ENCODE peak calls at places on chromosome 5, in four cellular contexts. I is GM23338, A is left ventricle myocardium inferior, X is transverse colon. T is an unnamed sample.
A peak's percentile ranks its signal among the peaks of the same experiment; 100 is the strongest.

GRCh38 chr5:176597417-176598389 is 12.3 kb downstream of the GPRIN1 start:
- DNase-seq in I (peak; percentile 38), A (no peak), X (no peak), T (no peak)

GRCh38 chr5:16418471-16418922 is 47.1 kb downstream of the ZNF622 start:
- DNase-seq in I (no peak), A (peak; percentile 42), X (no peak), T (peak; percentile 80)

GRCh38 chr5:157172408-157172807 is 6.3 kb upstream of the GARIN3 start:
- DNase-seq in I (no peak), A (no peak), X (peak; percentile 12), T (no peak)

GRCh38 chr5:148968311-148968710 is 94.6 kb downstream of the SH3TC2 start:
- DNase-seq in I (no peak), A (no peak), X (no peak), T (no peak)

GRCh38 chr5:59174248-59174844 is 591.5 kb downstream of the RAB3C start:
- DNase-seq in I (peak; percentile 75), A (no peak), X (no peak), T (peak; percentile 22)

GRCh38 chr5:16983022-16983639 is 47.0 kb upstream of the MYO10 start:
- DNase-seq in I (no peak), A (no peak), X (no peak), T (no peak)

GRCh38 chr5:31768784-31769183 is 129.9 kb downstream of the PDZD2 start:
- DNase-seq in I (peak; percentile 30), A (no peak), X (no peak), T (no peak)

GRCh38 chr5:107515521-107515920 is 155.2 kb downstream of the EFNA5 start:
- DNase-seq in I (no peak), A (no peak), X (no peak), T (no peak)

GRCh38 chr5:485113-485942 is 38.9 kb downstream of the SLC9A3 start:
- DNase-seq in I (no peak), A (no peak), X (no peak), T (no peak)

GRCh38 chr5:484556-484955 is 39.7 kb downstream of the SLC9A3 start:
- DNase-seq in I (no peak), A (no peak), X (no peak), T (no peak)

GRCh38 chr5:483434-484184 is 40.6 kb downstream of the EXOC3 start:
- DNase-seq in I (no peak), A (no peak), X (no peak), T (no peak)

GRCh38 chr5:488241-488640 is 36.0 kb downstream of the SLC9A3 start:
- DNase-seq in I (no peak), A (no peak), X (no peak), T (no peak)

DNA sequence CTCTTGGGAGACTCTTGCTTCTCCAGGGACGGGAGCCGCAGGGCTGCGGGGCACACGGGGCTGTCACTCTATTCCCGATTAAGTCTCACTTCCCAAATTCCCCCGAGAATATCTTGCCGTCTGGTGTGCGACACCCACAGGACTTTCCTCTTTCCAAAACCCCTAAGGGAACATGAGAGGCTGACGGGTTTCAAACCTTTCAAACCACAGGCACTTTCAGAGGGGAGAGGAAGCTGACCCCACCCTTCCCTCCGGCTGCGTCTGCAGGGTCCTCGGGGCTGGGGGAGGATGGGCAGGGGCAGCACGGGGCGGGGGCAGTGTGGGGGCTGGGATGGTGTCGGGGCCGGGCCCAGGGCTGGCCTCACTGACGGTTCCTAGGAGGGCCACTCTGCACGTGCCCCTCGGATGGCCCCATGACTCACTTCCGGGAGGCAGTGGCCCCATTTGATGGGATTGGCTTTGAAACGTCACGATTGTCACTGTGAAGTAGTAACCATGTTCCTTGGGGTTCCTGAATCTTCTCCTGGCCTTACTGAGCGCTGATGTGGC is 38.2 kb downstream of the SLC9A3 start:
- DNase-seq in I (no peak), A (no peak), X (no peak), T (no peak)
- H3K27me3 ChIP-seq in I (no peaks in the 10 kb centered on the region), A (peaks cover 80% of the 10 kb centered on the region), X (peaks cover 48% of the 10 kb centered on the region), T (peaks cover 3% of the 10 kb centered on the region)

GRCh38 chr5:38603691-38604090 is 47.2 kb upstream of the LIFR start:
- DNase-seq in I (no peak), A (no peak), X (no peak), T (no peak)
- H3K4me1 ChIP-seq in I (peaks cover 14% of the 10 kb centered on the region), A (peaks cover 70% of the 10 kb centered on the region), X (no peaks in the 10 kb centered on the region), T (peaks cover 61% of the 10 kb centered on the region)

GRCh38 chr5:73265641-73266040 is 92.6 kb downstream of the TMEM174 start:
- DNase-seq in I (no peak), A (no peak), X (no peak), T (no peak)
- H3K27me3 ChIP-seq in I (no peaks in the 10 kb centered on the region), A (peaks cover 91% of the 10 kb centered on the region), X (peaks cover 42% of the 10 kb centered on the region), T (no peaks in the 10 kb centered on the region)

GRCh38 chr5:55151923-55152842 is 7.8 kb upstream of the GPX8 start:
- DNase-seq in I (no peak), A (no peak), X (no peak), T (no peak)

GRCh38 chr5:55149396-55149795 is 10.6 kb upstream of the GPX8 start:
- DNase-seq in I (no peak), A (no peak), X (no peak), T (no peak)

GRCh38 chr5:55160493-55161209 is 680 bp downstream of the GPX8 start:
- DNase-seq in I (peak; percentile 70), A (peak; percentile 21), X (peak; percentile 61), T (peak; percentile 52)

GRCh38 chr5:55159763-55160492 is at the start of gene GPX8:
- DNase-seq in I (peak; percentile 89), A (no peak), X (no peak), T (no peak)

GRCh38 chr5:55154893-55155292 is 5.1 kb upstream of the GPX8 start:
- DNase-seq in I (no peak), A (no peak), X (no peak), T (no peak)
- H3K4me1 ChIP-seq in I (no peaks in the 10 kb centered on the region), A (peaks cover 3% of the 10 kb centered on the region), X (no peaks in the 10 kb centered on the region), T (peaks cover under 1% of the 10 kb centered on the region)

DNA sequence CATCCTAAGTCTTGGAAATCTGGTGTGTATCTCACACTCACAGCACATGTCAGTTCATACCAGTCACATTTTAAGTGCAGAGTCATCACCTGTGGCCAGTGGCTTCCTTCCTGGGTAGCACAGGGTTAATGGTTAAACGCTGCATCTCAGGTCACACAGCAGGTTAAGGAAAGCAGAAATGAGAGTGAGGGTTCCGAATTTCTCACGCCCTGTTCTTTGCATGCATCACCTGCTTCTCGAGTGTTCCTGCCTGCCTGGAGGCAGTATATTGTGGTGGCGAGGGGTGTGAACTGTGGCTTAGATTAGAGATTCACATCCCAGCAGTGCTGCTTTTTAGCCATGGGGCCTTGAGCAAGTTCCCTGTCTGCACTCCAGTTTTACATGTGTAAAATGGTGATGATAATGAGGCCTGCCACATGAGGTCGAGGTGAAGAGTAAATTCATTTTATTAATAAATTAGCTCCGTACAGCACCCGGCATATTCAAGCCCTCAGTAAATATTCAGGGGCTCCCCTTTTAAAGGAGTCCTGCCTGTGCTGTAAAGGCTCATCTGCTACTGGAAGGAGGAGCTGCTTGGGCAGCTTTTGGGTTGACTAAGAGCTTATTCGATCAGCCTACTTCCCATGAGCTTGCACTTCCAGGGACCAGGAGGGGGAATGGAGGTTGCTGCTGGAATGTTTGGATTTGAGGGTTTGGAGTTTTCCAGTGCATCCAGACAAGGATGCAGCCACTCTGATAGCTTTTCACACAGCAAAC is 61.1 kb upstream of the SAP30L start:
- DNase-seq in I (no peak), A (no peak), X (peak; percentile 35), T (no peak)
- H3K27me3 ChIP-seq in I (no peaks in the 10 kb centered on the region), A (no peaks in the 10 kb centered on the region), X (no peaks in the 10 kb centered on the region), T (no peaks in the 10 kb centered on the region)

DNA sequence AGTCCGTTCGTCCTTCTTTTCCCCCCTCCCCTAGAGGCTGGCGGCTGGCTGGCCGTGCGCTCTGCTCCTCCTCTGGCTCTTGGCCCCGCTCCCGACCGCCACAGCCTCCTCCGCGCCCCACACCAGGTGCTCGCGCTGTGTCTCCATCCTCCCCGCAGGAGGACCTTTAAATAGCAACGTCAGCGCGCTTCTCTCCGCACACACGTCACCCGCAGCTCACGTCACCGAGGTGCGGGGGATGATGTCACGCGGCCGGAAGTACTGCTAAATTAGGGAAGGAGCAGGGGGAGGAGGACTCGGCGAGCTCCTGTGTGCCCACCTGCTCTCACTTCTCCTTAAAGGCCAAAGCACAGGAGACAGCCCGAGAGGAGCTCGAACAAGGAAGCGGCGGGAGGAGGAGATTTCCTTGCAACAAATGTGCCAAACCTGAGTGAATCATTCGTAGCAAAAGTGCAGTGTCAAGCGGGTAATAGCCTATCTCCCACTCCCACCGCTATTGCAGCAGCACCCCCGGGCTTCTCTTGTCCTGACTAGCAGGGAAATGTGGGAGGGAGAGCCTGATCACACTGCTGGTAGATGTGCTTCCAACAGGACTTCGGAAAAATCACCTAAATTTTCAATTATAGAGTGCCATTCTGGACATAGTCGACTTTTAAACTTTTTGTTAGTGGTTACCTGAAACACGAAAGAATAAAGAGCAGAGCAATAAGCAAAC is 614 bp upstream of the HOMER1 start:
- DNase-seq in I (peak; percentile 97), A (peak; percentile 89), X (peak; percentile 94), T (peak; percentile 92)
- H3K4me1 ChIP-seq in I (peaks cover 25% of the 10 kb centered on the region), A (peaks cover 30% of the 10 kb centered on the region), X (no peaks in the 10 kb centered on the region), T (peaks cover 7% of the 10 kb centered on the region)